ENCODE peak calls at places on chromosomes 2 and 18, in eight cellular contexts. V, Q, C, I, G, M, E and O are unnamed samples. For H3K4me1, the result is how much of the 10 kb centered on the place peaks cover.

GRCh38 chr2:118577202-118577601 is 270.2 kb downstream of the EN1 start:
- DNase-seq in V (no peak), M (no peak), E (no peak), C (no peak), Q (no peak), G (no peak), I (no peak), O (no peak)

GRCh38 chr2:171410101-171410500 is 23.7 kb downstream of the METTL8 start:
- DNase-seq in C (peak), G (no peak), I (no peak), Q (no peak), E (peak), V (no peak), M (no peak), O (peak)

GRCh38 chr2:30408961-30409387 is 38.1 kb upstream of the LCLAT1 start:
- DNase-seq in V (peak), I (no peak), Q (no peak), C (peak), G (no peak), M (no peak), E (peak), O (no peak)

GRCh38 chr2:215784371-215784783 is 229.0 kb downstream of the MREG start:
- DNase-seq in V (no peak), C (peak), E (peak), G (no peak), Q (no peak), M (no peak), I (no peak), O (no peak)

GRCh38 chr2:48017136-48017535 is 110.8 kb upstream of the FBXO11 start:
- DNase-seq in M (no peak), I (no peak), G (no peak), V (no peak), Q (no peak), C (no peak), E (no peak), O (no peak)

GRCh38 chr18:14086459-14087231 is 45.6 kb downstream of the ZNF519 start:
- DNase-seq in M (no peak), C (peak), E (peak), G (peak), Q (no peak), V (peak), I (no peak), O (peak)

GRCh38 chr18:30016179-30016578 is 1026.4 kb downstream of the DSC3 start:
- DNase-seq in C (no peak), V (no peak), I (no peak), G (no peak), M (no peak), Q (no peak), E (no peak), O (peak)

GRCh38 chr2:237497009-237497819 is 10.2 kb downstream of the MLPH start:
- DNase-seq in Q (no peak), E (no peak), G (no peak), V (no peak), M (no peak), I (no peak), C (no peak), O (no peak)

GRCh38 chr2:30883822-30884221 is 76.6 kb upstream of the CAPN13 start:
- DNase-seq in I (no peak), C (no peak), E (no peak), G (no peak), Q (no peak), V (no peak), M (no peak), O (no peak)

GRCh38 chr18:11861583-11862288 is 10.5 kb downstream of the CHMP1B start:
- DNase-seq in E (peak), M (no peak), Q (no peak), C (no peak), I (no peak), G (no peak), V (no peak), O (no peak)

GRCh38 chr18:62027914-62028520 is 135.2 kb upstream of the RNF152 start:
- DNase-seq in G (no peak), M (no peak), C (no peak), I (no peak), V (no peak), Q (no peak), E (no peak), O (no peak)

GRCh38 chr2:237600205-237600846 is 9.8 kb upstream of the RAB17 start:
- DNase-seq in G (no peak), V (no peak), M (no peak), E (peak), C (peak), I (no peak), Q (no peak), O (no peak)

GRCh38 chr2:155310589-155310988 is 612.1 kb downstream of the KCNJ3 start:
- DNase-seq in M (no peak), G (peak), Q (no peak), V (peak), C (no peak), I (no peak), E (peak), O (no peak)

GRCh38 chr2:28782423-28782822 is 28.2 kb upstream of the SPDYA start:
- DNase-seq in I (no peak), V (no peak), G (no peak), Q (no peak), C (no peak), M (no peak), E (no peak), O (no peak)

GRCh38 chr2:230131366-230131765 is 62.6 kb upstream of the SLC16A14 start:
- DNase-seq in C (no peak), V (no peak), M (no peak), Q (no peak), I (no peak), E (no peak), G (no peak), O (no peak)

GRCh38 chr2:94890234-94890633 is 19.0 kb downstream of the TEKT4 start:
- DNase-seq in C (no peak), G (no peak), V (no peak), E (no peak), Q (no peak), M (no peak), I (no peak), O (no peak)

GRCh38 chr2:237062585-237062984 is 23.1 kb upstream of the COPS8 start:
- DNase-seq in C (peak), G (peak), E (no peak), M (no peak), I (no peak), V (no peak), Q (no peak), O (no peak)

GRCh38 chr18:23194969-23195957 is 60.0 kb downstream of the CABLES1 start:
- DNase-seq in G (no peak), I (no peak), E (peak), M (no peak), C (no peak), V (no peak), Q (no peak), O (no peak)

GRCh38 chr2:239674981-239675855 is 274.4 kb upstream of the HDAC4 start:
- DNase-seq in Q (no peak), E (no peak), I (peak), G (no peak), C (no peak), V (no peak), M (peak), O (no peak)

GRCh38 chr2:105574796-105575344 is 169.8 kb upstream of the NCK2 start:
- DNase-seq in C (no peak), V (no peak), I (no peak), G (no peak), Q (no peak), M (no peak), E (no peak), O (no peak)

GRCh38 chr2:189267925-189268579 is 88.5 kb upstream of the COL5A2 start:
- DNase-seq in M (no peak), E (peak), Q (no peak), I (no peak), V (no peak), C (peak), G (no peak), O (no peak)

GRCh38 chr2:237864030-237864931 is 4.9 kb downstream of the RAMP1 start:
- DNase-seq in V (no peak), Q (no peak), E (no peak), M (no peak), C (no peak), I (peak), G (no peak), O (no peak)

DNA sequence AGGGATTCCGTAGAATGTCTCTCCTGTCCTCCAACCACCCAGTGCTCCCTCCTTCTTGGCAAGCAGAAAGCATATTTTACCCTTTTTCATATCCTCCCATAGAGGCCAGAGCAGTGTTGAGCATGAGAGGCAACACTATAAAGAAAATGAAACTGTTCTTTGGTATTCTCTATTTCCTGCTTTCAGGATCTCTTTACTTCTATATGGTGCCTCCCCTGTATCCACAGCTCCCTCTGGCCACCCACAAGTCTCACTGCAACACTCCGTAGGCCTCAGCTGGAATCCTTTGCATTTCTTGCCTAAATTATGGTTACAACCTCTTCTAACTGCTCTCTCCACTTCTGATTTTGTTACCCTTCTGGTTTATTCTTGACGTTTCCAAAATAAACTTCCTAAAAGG is 74.9 kb upstream of the C2orf15 start:
- DNase-seq in G (peak), M (no peak), E (peak), V (peak), Q (peak), C (peak), I (no peak), O (peak)
- TF ChIP-seq CTCF in G (peak), M (peak), E (peak), V (peak), Q (peak), C (peak), I (peak), O (peak)

GRCh38 chr2:2739231-2739795 is 408.2 kb upstream of the MYT1L start:
- DNase-seq in V (no peak), G (no peak), Q (no peak), E (no peak), C (no peak), M (no peak), I (no peak), O (peak)
- H3K4me1 ChIP-seq in V (under half), G (under half), Q (under half), E (under half), C (under half), M (under half), I (under half), O (under half)

DNA sequence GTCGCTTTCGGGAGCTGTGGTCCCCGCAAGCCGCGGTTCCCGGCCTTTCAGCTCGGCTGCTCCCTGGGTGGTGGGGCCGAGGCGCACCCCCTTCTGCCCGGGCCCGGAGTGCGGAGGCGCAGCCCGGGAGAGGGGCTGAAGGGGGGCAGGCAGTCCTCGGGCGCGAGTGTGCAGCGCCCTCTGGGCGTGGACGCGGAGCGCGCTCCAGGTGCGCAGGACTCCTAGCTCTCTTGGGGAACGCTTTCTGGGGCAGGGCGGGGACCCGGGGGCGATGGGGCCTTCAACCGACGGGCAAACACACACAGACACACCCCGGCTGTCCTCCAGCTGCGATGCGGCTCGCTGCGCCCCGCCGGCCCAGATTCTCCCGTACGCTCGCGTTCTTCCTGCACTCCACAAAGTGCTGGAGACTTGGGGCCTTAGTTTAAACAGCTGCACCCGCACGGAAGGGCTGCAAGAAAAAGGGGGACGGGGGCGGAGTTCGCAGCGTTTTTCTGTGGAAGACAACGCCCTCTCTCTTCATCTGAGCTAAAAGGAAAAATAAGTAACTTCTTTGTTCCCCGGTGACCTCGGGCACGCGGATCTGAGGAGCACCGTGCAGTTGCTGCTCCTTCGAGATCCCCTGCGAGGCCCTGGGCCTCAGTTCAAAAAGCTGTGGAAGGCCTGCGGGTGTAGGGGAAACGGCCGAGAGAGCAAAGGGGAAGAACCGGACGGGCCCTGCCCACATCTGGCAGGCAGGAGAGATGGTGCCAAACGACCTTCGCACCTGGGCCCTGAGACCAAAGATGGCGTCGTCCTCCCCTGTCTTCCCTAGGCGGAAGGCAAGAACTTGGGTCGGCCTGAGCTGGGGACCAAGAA is 593 bp upstream of the SDC1 start:
- DNase-seq in V (peak), I (peak), C (peak), G (peak), Q (peak), M (peak), E (peak), O (peak)
- TF ChIP-seq CTCF in V (peak), I (peak), C (peak), G (peak), Q (peak), M (peak), E (peak), O (peak)

GRCh38 chr18:9765505-9765904 is 57.4 kb downstream of the RAB31 start:
- DNase-seq in M (no peak), Q (no peak), E (no peak), I (no peak), C (no peak), V (no peak), G (no peak), O (no peak)
- H3K4me1 ChIP-seq in M (under half), Q (under half), E (under half), I (under half), C (under half), V (under half), G (under half), O (under half)

DNA sequence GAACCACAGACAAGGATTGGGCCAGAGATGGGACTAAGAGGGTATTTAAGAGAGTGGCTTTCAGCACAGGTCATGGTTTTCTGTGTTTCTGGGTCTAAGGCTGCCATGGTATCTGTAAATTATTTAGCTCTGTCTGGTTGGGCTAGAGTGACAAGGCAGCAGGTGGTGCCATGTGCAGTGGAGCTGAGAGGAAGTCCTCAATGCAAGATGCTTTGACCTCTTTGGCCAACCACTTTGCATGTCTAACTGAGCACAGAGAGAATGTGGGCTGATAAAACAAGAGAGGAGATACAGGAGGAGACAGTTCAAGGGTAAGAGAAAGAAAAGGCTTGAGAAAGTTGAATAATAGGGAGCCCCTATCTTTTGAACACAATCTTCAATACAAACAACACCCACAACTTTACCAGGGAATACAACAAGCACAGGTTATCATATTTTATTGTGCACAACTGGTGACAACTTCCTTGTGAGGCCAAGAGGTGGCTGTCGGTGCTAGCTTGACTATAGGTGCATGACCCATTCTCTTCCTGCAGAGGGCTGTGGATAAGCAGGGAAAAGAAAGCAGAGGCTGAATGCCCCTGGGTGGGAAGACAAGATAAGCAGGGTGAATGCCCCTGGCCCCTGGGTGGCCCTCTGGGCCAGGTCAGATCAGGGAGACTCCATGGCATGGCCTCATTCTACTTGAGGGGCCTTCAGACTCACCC is 12.3 kb downstream of the FLACC1 start:
- DNase-seq in G (peak), M (no peak), Q (no peak), V (peak), I (no peak), C (no peak), E (no peak), O (no peak)
- TF ChIP-seq CTCF in G (peak), M (no peak), Q (peak), V (peak), I (no peak), C (no peak), E (no peak), O (peak)

GRCh38 chr2:217102941-217103340 is 243.1 kb upstream of the TNP1 start:
- DNase-seq in M (no peak), V (no peak), E (no peak), C (no peak), I (no peak), G (no peak), Q (no peak), O (no peak)
- H3K4me1 ChIP-seq in M (under half), V (under half), E (under half), C (under half), I (under half), G (under half), Q (under half), O (half or more)

GRCh38 chr2:231361701-231362588 is 33.6 kb upstream of the B3GNT7 start:
- DNase-seq in E (no peak), C (no peak), Q (no peak), M (no peak), I (no peak), G (no peak), V (no peak), O (no peak)
- TF ChIP-seq CTCF in E (no peak), C (no peak), Q (no peak), M (no peak), I (no peak), G (no peak), V (no peak), O (no peak)

GRCh38 chr2:16621348-16621747 is 44.3 kb downstream of the CYRIA start:
- DNase-seq in M (no peak), Q (no peak), E (peak), C (peak), G (no peak), I (no peak), V (no peak), O (no peak)

GRCh38 chr2:16620590-16620989 is 45.0 kb downstream of the CYRIA start:
- DNase-seq in M (no peak), V (no peak), C (no peak), E (no peak), I (no peak), G (no peak), Q (no peak), O (no peak)

GRCh38 chr2:16623046-16623445 is 42.6 kb downstream of the CYRIA start:
- DNase-seq in V (no peak), E (peak), C (peak), Q (no peak), G (no peak), M (no peak), I (no peak), O (peak)

GRCh38 chr2:16623564-16624418 is 41.8 kb downstream of the CYRIA start:
- DNase-seq in M (no peak), Q (no peak), E (no peak), I (no peak), C (no peak), G (no peak), V (no peak), O (no peak)

GRCh38 chr2:16622399-16622968 is 43.1 kb downstream of the CYRIA start:
- DNase-seq in E (no peak), V (no peak), I (no peak), M (no peak), Q (no peak), G (no peak), C (peak), O (no peak)
- H3K4me1 ChIP-seq in E (under half), V (under half), I (under half), M (under half), Q (under half), G (under half), C (under half), O (under half)

DNA sequence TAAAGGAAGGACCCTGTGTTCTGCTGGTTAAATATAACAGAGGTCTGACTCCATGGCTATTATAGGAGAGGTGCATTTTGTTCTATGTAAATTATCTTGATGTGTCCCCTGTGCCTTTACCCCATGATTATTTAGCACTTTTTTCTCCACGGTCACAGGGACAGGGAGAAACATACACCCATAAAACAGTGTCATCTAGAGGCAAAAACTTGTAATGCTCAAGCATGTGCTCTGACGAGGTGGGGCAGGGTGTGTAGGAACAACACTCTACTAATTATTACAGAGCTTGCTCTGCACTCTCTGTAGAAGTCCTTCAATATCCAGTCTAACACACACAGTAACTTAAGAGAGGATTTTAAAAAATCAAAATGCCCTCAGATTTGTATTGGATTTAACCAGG is 187.9 kb downstream of the NEDD4L start:
- DNase-seq in G (no peak), I (no peak), E (no peak), V (no peak), M (no peak), C (no peak), Q (no peak), O (peak)
- TF ChIP-seq CTCF in G (peak), I (peak), E (no peak), V (peak), M (no peak), C (peak), Q (peak), O (peak)

DNA sequence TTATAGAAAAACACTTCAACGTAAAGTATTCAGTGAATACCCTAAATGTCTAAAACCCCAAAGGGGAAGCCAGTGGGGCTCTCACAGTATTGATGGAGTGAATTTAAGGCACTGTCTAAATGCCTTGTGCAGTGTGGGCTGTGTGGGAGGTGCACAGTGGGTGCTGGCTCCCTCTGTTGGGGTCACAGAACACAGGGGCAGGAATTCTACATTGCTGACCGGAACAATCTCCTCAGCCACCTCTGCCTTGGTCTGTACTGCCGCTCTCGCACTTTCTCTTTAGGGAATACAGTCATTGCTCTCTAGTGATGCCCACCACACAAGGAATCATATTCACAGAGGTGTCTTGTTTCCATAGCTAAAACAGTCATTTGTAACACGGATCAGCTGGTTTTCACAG is 45.4 kb downstream of the SPRED2 start:
- DNase-seq in E (no peak), I (no peak), V (no peak), C (no peak), M (no peak), Q (no peak), G (no peak), O (no peak)
- H3K4me1 ChIP-seq in E (under half), I (under half), V (under half), C (under half), M (under half), Q (under half), G (under half), O (under half)